ENCODE peak calls at places on chromosomes 5 and 9, in nine cellular contexts. One of them, this sample, is unnamed.
A peak's percentile ranks its signal among the peaks of the same experiment; 100 is the strongest.

GRCh38 chr9:137772281-137772873 is 105.2 kb upstream of the CACNA1B start:
- DNase-seq in substantia nigra: no peak
- DNase-seq in stimulated activated CD4-positive, alpha-beta T cell treated with anti-CD3 and anti-CD28 coated beads, Interleukin-2, amount 100 ng/mL, for 48 hours: no peak
- DNase-seq in mesendoderm: peak; percentile 69
- DNase-seq in AG08396: no peak
- DNase-seq in iris pigment epithelial cell: no peak
- DNase-seq in lower lobe of right lung: no peak
- DNase-seq in HepG2: no peak
- DNase-seq in naive thymus-derived CD8-positive, alpha-beta T cell: no peak
- DNase-seq in this sample: no peak

GRCh38 chr5:14142202-14142855 is 813 bp upstream of the TRIO start:
- DNase-seq in substantia nigra: no peak
- DNase-seq in stimulated activated CD4-positive, alpha-beta T cell treated with anti-CD3 and anti-CD28 coated beads, Interleukin-2, amount 100 ng/mL, for 48 hours: no peak
- DNase-seq in mesendoderm: no peak
- DNase-seq in AG08396: no peak
- DNase-seq in iris pigment epithelial cell: peak; percentile 58
- DNase-seq in lower lobe of right lung: no peak
- DNase-seq in HepG2: no peak
- DNase-seq in naive thymus-derived CD8-positive, alpha-beta T cell: no peak
- DNase-seq in this sample: no peak

GRCh38 chr9:6049798-6050197 is 34.4 kb upstream of the RANBP6 start:
- DNase-seq in substantia nigra: no peak
- DNase-seq in stimulated activated CD4-positive, alpha-beta T cell treated with anti-CD3 and anti-CD28 coated beads, Interleukin-2, amount 100 ng/mL, for 48 hours: peak; percentile 21
- DNase-seq in mesendoderm: peak; percentile 82
- DNase-seq in AG08396: no peak
- DNase-seq in iris pigment epithelial cell: peak; percentile 21
- DNase-seq in lower lobe of right lung: no peak
- DNase-seq in HepG2: peak; percentile 30
- DNase-seq in naive thymus-derived CD8-positive, alpha-beta T cell: peak; percentile 9
- DNase-seq in this sample: no peak

GRCh38 chr5:117588611-117589010 is 1014.0 kb upstream of the SEMA6A start:
- DNase-seq in substantia nigra: no peak
- DNase-seq in stimulated activated CD4-positive, alpha-beta T cell treated with anti-CD3 and anti-CD28 coated beads, Interleukin-2, amount 100 ng/mL, for 48 hours: no peak
- DNase-seq in mesendoderm: no peak
- DNase-seq in AG08396: no peak
- DNase-seq in iris pigment epithelial cell: no peak
- DNase-seq in lower lobe of right lung: no peak
- DNase-seq in HepG2: no peak
- DNase-seq in naive thymus-derived CD8-positive, alpha-beta T cell: no peak
- DNase-seq in this sample: no peak

GRCh38 chr5:139746691-139747582 is 48.7 kb upstream of the PSD2 start:
- DNase-seq in substantia nigra: peak; percentile 37
- DNase-seq in stimulated activated CD4-positive, alpha-beta T cell treated with anti-CD3 and anti-CD28 coated beads, Interleukin-2, amount 100 ng/mL, for 48 hours: peak; percentile 48
- DNase-seq in mesendoderm: peak; percentile 81
- DNase-seq in AG08396: no peak
- DNase-seq in iris pigment epithelial cell: no peak
- DNase-seq in lower lobe of right lung: no peak
- DNase-seq in HepG2: no peak
- DNase-seq in naive thymus-derived CD8-positive, alpha-beta T cell: peak; percentile 68
- DNase-seq in this sample: peak; percentile 71

GRCh38 chr5:82522912-82523311 is 244.8 kb upstream of the RPS23 start:
- DNase-seq in substantia nigra: no peak
- DNase-seq in stimulated activated CD4-positive, alpha-beta T cell treated with anti-CD3 and anti-CD28 coated beads, Interleukin-2, amount 100 ng/mL, for 48 hours: no peak
- DNase-seq in mesendoderm: no peak
- DNase-seq in AG08396: no peak
- DNase-seq in iris pigment epithelial cell: no peak
- DNase-seq in lower lobe of right lung: no peak
- DNase-seq in HepG2: peak; percentile 6
- DNase-seq in naive thymus-derived CD8-positive, alpha-beta T cell: no peak
- DNase-seq in this sample: no peak

GRCh38 chr9:108048406-108049025 is 558.9 kb upstream of the KLF4 start:
- DNase-seq in substantia nigra: no peak
- DNase-seq in stimulated activated CD4-positive, alpha-beta T cell treated with anti-CD3 and anti-CD28 coated beads, Interleukin-2, amount 100 ng/mL, for 48 hours: no peak
- DNase-seq in mesendoderm: no peak
- DNase-seq in AG08396: no peak
- DNase-seq in iris pigment epithelial cell: no peak
- DNase-seq in lower lobe of right lung: no peak
- DNase-seq in HepG2: no peak
- DNase-seq in naive thymus-derived CD8-positive, alpha-beta T cell: no peak
- DNase-seq in this sample: no peak

GRCh38 chr5:141883184-141883947 is 5.2 kb upstream of the PCDH1 start:
- DNase-seq in substantia nigra: peak; percentile 62
- DNase-seq in stimulated activated CD4-positive, alpha-beta T cell treated with anti-CD3 and anti-CD28 coated beads, Interleukin-2, amount 100 ng/mL, for 48 hours: no peak
- DNase-seq in mesendoderm: peak; percentile 79
- DNase-seq in AG08396: peak; percentile 66
- DNase-seq in iris pigment epithelial cell: peak; percentile 21
- DNase-seq in lower lobe of right lung: peak; percentile 57
- DNase-seq in HepG2: no peak
- DNase-seq in naive thymus-derived CD8-positive, alpha-beta T cell: peak; percentile 18
- DNase-seq in this sample: no peak

GRCh38 chr5:180790020-180790419 is 12.6 kb downstream of the MGAT1 start:
- DNase-seq in substantia nigra: no peak
- DNase-seq in stimulated activated CD4-positive, alpha-beta T cell treated with anti-CD3 and anti-CD28 coated beads, Interleukin-2, amount 100 ng/mL, for 48 hours: no peak
- DNase-seq in mesendoderm: peak; percentile 86
- DNase-seq in AG08396: no peak
- DNase-seq in iris pigment epithelial cell: no peak
- DNase-seq in lower lobe of right lung: no peak
- DNase-seq in HepG2: peak; percentile 48
- DNase-seq in naive thymus-derived CD8-positive, alpha-beta T cell: no peak
- DNase-seq in this sample: no peak

GRCh38 chr5:178338126-178338749 is 105.6 kb upstream of the PHYKPL start:
- DNase-seq in substantia nigra: no peak
- DNase-seq in stimulated activated CD4-positive, alpha-beta T cell treated with anti-CD3 and anti-CD28 coated beads, Interleukin-2, amount 100 ng/mL, for 48 hours: no peak
- DNase-seq in mesendoderm: no peak
- DNase-seq in AG08396: no peak
- DNase-seq in iris pigment epithelial cell: no peak
- DNase-seq in lower lobe of right lung: no peak
- DNase-seq in HepG2: no peak
- DNase-seq in naive thymus-derived CD8-positive, alpha-beta T cell: no peak
- DNase-seq in this sample: peak; percentile 51

GRCh38 chr5:176536132-176536901 is 885 bp downstream of the RNF44 start:
- DNase-seq in substantia nigra: peak; percentile 77
- DNase-seq in stimulated activated CD4-positive, alpha-beta T cell treated with anti-CD3 and anti-CD28 coated beads, Interleukin-2, amount 100 ng/mL, for 48 hours: peak; percentile 63
- DNase-seq in mesendoderm: peak; percentile 91
- DNase-seq in AG08396: peak; percentile 85
- DNase-seq in iris pigment epithelial cell: peak; percentile 82
- DNase-seq in lower lobe of right lung: peak; percentile 90
- DNase-seq in HepG2: peak; percentile 59
- DNase-seq in naive thymus-derived CD8-positive, alpha-beta T cell: peak; percentile 85
- DNase-seq in this sample: peak; percentile 92

GRCh38 chr9:100498592-100498991 is 25.6 kb downstream of the TMEFF1 start:
- DNase-seq in substantia nigra: no peak
- DNase-seq in stimulated activated CD4-positive, alpha-beta T cell treated with anti-CD3 and anti-CD28 coated beads, Interleukin-2, amount 100 ng/mL, for 48 hours: no peak
- DNase-seq in mesendoderm: no peak
- DNase-seq in AG08396: no peak
- DNase-seq in iris pigment epithelial cell: peak; percentile 43
- DNase-seq in lower lobe of right lung: no peak
- DNase-seq in HepG2: no peak
- DNase-seq in naive thymus-derived CD8-positive, alpha-beta T cell: no peak
- DNase-seq in this sample: no peak

GRCh38 chr5:1035421-1036405 is 27.1 kb downstream of the NKD2 start:
- DNase-seq in substantia nigra: no peak
- DNase-seq in stimulated activated CD4-positive, alpha-beta T cell treated with anti-CD3 and anti-CD28 coated beads, Interleukin-2, amount 100 ng/mL, for 48 hours: no peak
- DNase-seq in mesendoderm: no peak
- DNase-seq in AG08396: no peak
- DNase-seq in iris pigment epithelial cell: no peak
- DNase-seq in lower lobe of right lung: peak; percentile 34
- DNase-seq in HepG2: no peak
- DNase-seq in naive thymus-derived CD8-positive, alpha-beta T cell: no peak
- DNase-seq in this sample: peak; percentile 74

GRCh38 chr9:79955300-79955699 is 383.5 kb downstream of the TLE4 start:
- DNase-seq in substantia nigra: no peak
- DNase-seq in stimulated activated CD4-positive, alpha-beta T cell treated with anti-CD3 and anti-CD28 coated beads, Interleukin-2, amount 100 ng/mL, for 48 hours: peak; percentile 2
- DNase-seq in mesendoderm: no peak
- DNase-seq in AG08396: no peak
- DNase-seq in iris pigment epithelial cell: peak; percentile 3
- DNase-seq in lower lobe of right lung: no peak
- DNase-seq in HepG2: no peak
- DNase-seq in naive thymus-derived CD8-positive, alpha-beta T cell: no peak
- DNase-seq in this sample: no peak

GRCh38 chr5:39119404-39120051 is 45.3 kb upstream of the RICTOR start:
- DNase-seq in substantia nigra: no peak
- DNase-seq in stimulated activated CD4-positive, alpha-beta T cell treated with anti-CD3 and anti-CD28 coated beads, Interleukin-2, amount 100 ng/mL, for 48 hours: no peak
- DNase-seq in mesendoderm: no peak
- DNase-seq in AG08396: no peak
- DNase-seq in iris pigment epithelial cell: no peak
- DNase-seq in lower lobe of right lung: no peak
- DNase-seq in HepG2: no peak
- DNase-seq in naive thymus-derived CD8-positive, alpha-beta T cell: no peak
- DNase-seq in this sample: no peak

GRCh38 chr5:154418344-154418820 is 27.4 kb upstream of the SAP30L start:
- DNase-seq in substantia nigra: no peak
- DNase-seq in stimulated activated CD4-positive, alpha-beta T cell treated with anti-CD3 and anti-CD28 coated beads, Interleukin-2, amount 100 ng/mL, for 48 hours: no peak
- DNase-seq in mesendoderm: peak; percentile 18
- DNase-seq in AG08396: no peak
- DNase-seq in iris pigment epithelial cell: no peak
- DNase-seq in lower lobe of right lung: no peak
- DNase-seq in HepG2: no peak
- DNase-seq in naive thymus-derived CD8-positive, alpha-beta T cell: no peak
- DNase-seq in this sample: no peak

GRCh38 chr9:18472915-18473314 is 1.0 kb upstream of the ADAMTSL1 start:
- DNase-seq in substantia nigra: no peak
- DNase-seq in stimulated activated CD4-positive, alpha-beta T cell treated with anti-CD3 and anti-CD28 coated beads, Interleukin-2, amount 100 ng/mL, for 48 hours: no peak
- DNase-seq in mesendoderm: peak; percentile 57
- DNase-seq in AG08396: no peak
- DNase-seq in iris pigment epithelial cell: peak; percentile 64
- DNase-seq in lower lobe of right lung: no peak
- DNase-seq in HepG2: no peak
- DNase-seq in naive thymus-derived CD8-positive, alpha-beta T cell: no peak
- DNase-seq in this sample: no peak

GRCh38 chr9:79868532-79869189 is 296.9 kb downstream of the TLE4 start:
- DNase-seq in substantia nigra: no peak
- DNase-seq in stimulated activated CD4-positive, alpha-beta T cell treated with anti-CD3 and anti-CD28 coated beads, Interleukin-2, amount 100 ng/mL, for 48 hours: no peak
- DNase-seq in mesendoderm: no peak
- DNase-seq in AG08396: no peak
- DNase-seq in iris pigment epithelial cell: no peak
- DNase-seq in lower lobe of right lung: no peak
- DNase-seq in HepG2: no peak
- DNase-seq in naive thymus-derived CD8-positive, alpha-beta T cell: no peak
- DNase-seq in this sample: no peak

GRCh38 chr9:68530618-68531017 is 10.1 kb downstream of the TMEM252 start:
- DNase-seq in substantia nigra: no peak
- DNase-seq in stimulated activated CD4-positive, alpha-beta T cell treated with anti-CD3 and anti-CD28 coated beads, Interleukin-2, amount 100 ng/mL, for 48 hours: no peak
- DNase-seq in mesendoderm: peak; percentile 75
- DNase-seq in AG08396: no peak
- DNase-seq in iris pigment epithelial cell: no peak
- DNase-seq in lower lobe of right lung: peak; percentile 82
- DNase-seq in HepG2: peak; percentile 80
- DNase-seq in naive thymus-derived CD8-positive, alpha-beta T cell: no peak
- DNase-seq in this sample: peak; percentile 82

GRCh38 chr5:123476696-123477095 is 35.3 kb upstream of the CSNK1G3 start:
- DNase-seq in substantia nigra: no peak
- DNase-seq in stimulated activated CD4-positive, alpha-beta T cell treated with anti-CD3 and anti-CD28 coated beads, Interleukin-2, amount 100 ng/mL, for 48 hours: no peak
- DNase-seq in mesendoderm: no peak
- DNase-seq in AG08396: no peak
- DNase-seq in iris pigment epithelial cell: no peak
- DNase-seq in lower lobe of right lung: no peak
- DNase-seq in HepG2: no peak
- DNase-seq in naive thymus-derived CD8-positive, alpha-beta T cell: no peak
- DNase-seq in this sample: no peak

GRCh38 chr5:149212203-149212951 is 59.3 kb upstream of the AFAP1L1 start:
- DNase-seq in substantia nigra: no peak
- DNase-seq in stimulated activated CD4-positive, alpha-beta T cell treated with anti-CD3 and anti-CD28 coated beads, Interleukin-2, amount 100 ng/mL, for 48 hours: no peak
- DNase-seq in mesendoderm: no peak
- DNase-seq in AG08396: peak; percentile 90
- DNase-seq in iris pigment epithelial cell: peak; percentile 99
- DNase-seq in lower lobe of right lung: no peak
- DNase-seq in HepG2: no peak
- DNase-seq in naive thymus-derived CD8-positive, alpha-beta T cell: no peak
- DNase-seq in this sample: no peak

GRCh38 chr9:135288054-135288453 is 191.5 kb upstream of the PPP1R26 start:
- DNase-seq in substantia nigra: no peak
- DNase-seq in stimulated activated CD4-positive, alpha-beta T cell treated with anti-CD3 and anti-CD28 coated beads, Interleukin-2, amount 100 ng/mL, for 48 hours: no peak
- DNase-seq in mesendoderm: no peak
- DNase-seq in AG08396: no peak
- DNase-seq in iris pigment epithelial cell: no peak
- DNase-seq in lower lobe of right lung: no peak
- DNase-seq in HepG2: no peak
- DNase-seq in naive thymus-derived CD8-positive, alpha-beta T cell: no peak
- DNase-seq in this sample: no peak

GRCh38 chr5:11010811-11011210 is 249.8 kb upstream of the DAP start:
- DNase-seq in substantia nigra: no peak
- DNase-seq in stimulated activated CD4-positive, alpha-beta T cell treated with anti-CD3 and anti-CD28 coated beads, Interleukin-2, amount 100 ng/mL, for 48 hours: no peak
- DNase-seq in mesendoderm: no peak
- DNase-seq in AG08396: no peak
- DNase-seq in iris pigment epithelial cell: no peak
- DNase-seq in lower lobe of right lung: no peak
- DNase-seq in HepG2: no peak
- DNase-seq in naive thymus-derived CD8-positive, alpha-beta T cell: no peak
- DNase-seq in this sample: no peak

GRCh38 chr5:122403965-122404364 is 91.9 kb downstream of the SNCAIP start:
- DNase-seq in substantia nigra: no peak
- DNase-seq in stimulated activated CD4-positive, alpha-beta T cell treated with anti-CD3 and anti-CD28 coated beads, Interleukin-2, amount 100 ng/mL, for 48 hours: no peak
- DNase-seq in mesendoderm: no peak
- DNase-seq in AG08396: no peak
- DNase-seq in iris pigment epithelial cell: no peak
- DNase-seq in lower lobe of right lung: no peak
- DNase-seq in HepG2: no peak
- DNase-seq in naive thymus-derived CD8-positive, alpha-beta T cell: no peak
- DNase-seq in this sample: no peak

GRCh38 chr5:94040591-94041148 is 299.3 kb upstream of the POU5F2 start:
- DNase-seq in substantia nigra: no peak
- DNase-seq in stimulated activated CD4-positive, alpha-beta T cell treated with anti-CD3 and anti-CD28 coated beads, Interleukin-2, amount 100 ng/mL, for 48 hours: no peak
- DNase-seq in mesendoderm: peak; percentile 90
- DNase-seq in AG08396: no peak
- DNase-seq in iris pigment epithelial cell: no peak
- DNase-seq in lower lobe of right lung: no peak
- DNase-seq in HepG2: no peak
- DNase-seq in naive thymus-derived CD8-positive, alpha-beta T cell: no peak
- DNase-seq in this sample: no peak

GRCh38 chr5:28065664-28066063 is 1027.3 kb upstream of the CDH9 start:
- DNase-seq in substantia nigra: no peak
- DNase-seq in stimulated activated CD4-positive, alpha-beta T cell treated with anti-CD3 and anti-CD28 coated beads, Interleukin-2, amount 100 ng/mL, for 48 hours: no peak
- DNase-seq in mesendoderm: no peak
- DNase-seq in AG08396: no peak
- DNase-seq in iris pigment epithelial cell: no peak
- DNase-seq in lower lobe of right lung: no peak
- DNase-seq in HepG2: no peak
- DNase-seq in naive thymus-derived CD8-positive, alpha-beta T cell: no peak
- DNase-seq in this sample: no peak